ENCODE peak calls at places on chromosomes 6 and 20, in four cellular contexts. One of them, this sample, is unnamed.

GRCh38 chr6:169452869-169453186 is 199.2 kb upstream of the THBS2 start:
- DNase-seq in CD8-positive, alpha-beta T cell: no peak
- DNase-seq in HCT116: no peak
- DNase-seq in keratinocyte: no peak
- DNase-seq in this sample: no peak

GRCh38 chr6:109783245-109783990 is 92.3 kb downstream of the FIG4 start:
- DNase-seq in keratinocyte: no peak
- DNase-seq in HCT116: no peak
- DNase-seq in CD8-positive, alpha-beta T cell: no peak
- DNase-seq in this sample: peak

GRCh38 chr6:138757131-138757530 is 16.4 kb upstream of the CCDC28A start:
- DNase-seq in keratinocyte: peak
- DNase-seq in CD8-positive, alpha-beta T cell: no peak
- DNase-seq in HCT116: no peak
- DNase-seq in this sample: peak

GRCh38 chr6:149138699-149139294 is 178.7 kb upstream of the TAB2 start:
- DNase-seq in HCT116: no peak
- DNase-seq in CD8-positive, alpha-beta T cell: no peak
- DNase-seq in keratinocyte: no peak
- DNase-seq in this sample: no peak

GRCh38 chr6:114997813-114998292 is 655.0 kb upstream of the HS3ST5 start:
- DNase-seq in CD8-positive, alpha-beta T cell: no peak
- DNase-seq in keratinocyte: no peak
- DNase-seq in HCT116: no peak
- DNase-seq in this sample: no peak

GRCh38 chr6:133240511-133241087 is 558 bp upstream of the EYA4 start:
- DNase-seq in keratinocyte: no peak
- DNase-seq in CD8-positive, alpha-beta T cell: no peak
- DNase-seq in HCT116: no peak
- DNase-seq in this sample: peak

GRCh38 chr6:56188429-56188828 is 59.0 kb downstream of the COL21A1 start:
- DNase-seq in HCT116: no peak
- DNase-seq in keratinocyte: no peak
- DNase-seq in CD8-positive, alpha-beta T cell: no peak
- DNase-seq in this sample: no peak

GRCh38 chr20:18524646-18525045 is 16.9 kb downstream of the SEC23B start:
- DNase-seq in keratinocyte: peak
- DNase-seq in CD8-positive, alpha-beta T cell: no peak
- DNase-seq in HCT116: no peak
- DNase-seq in this sample: peak

GRCh38 chr6:136582702-136583471 is 32.7 kb upstream of the MAP7 start:
- DNase-seq in CD8-positive, alpha-beta T cell: no peak
- DNase-seq in HCT116: peak
- DNase-seq in keratinocyte: no peak
- DNase-seq in this sample: peak

GRCh38 chr6:53373638-53374037 is 24.9 kb upstream of the ELOVL5 start:
- DNase-seq in keratinocyte: no peak
- DNase-seq in CD8-positive, alpha-beta T cell: no peak
- DNase-seq in HCT116: no peak
- DNase-seq in this sample: no peak

GRCh38 chr20:10427060-10427692 is 6.8 kb downstream of the MKKS start:
- DNase-seq in HCT116: no peak
- DNase-seq in keratinocyte: no peak
- DNase-seq in CD8-positive, alpha-beta T cell: peak
- DNase-seq in this sample: peak

GRCh38 chr6:3341467-3341866 is 82.7 kb downstream of the PSMG4 start:
- DNase-seq in CD8-positive, alpha-beta T cell: no peak
- DNase-seq in keratinocyte: no peak
- DNase-seq in HCT116: no peak
- DNase-seq in this sample: peak

GRCh38 chr6:53458097-53458866 is 86.6 kb downstream of the GCLC start:
- DNase-seq in keratinocyte: no peak
- DNase-seq in HCT116: no peak
- DNase-seq in CD8-positive, alpha-beta T cell: no peak
- DNase-seq in this sample: no peak

GRCh38 chr6:104414723-104415122 is 445.0 kb downstream of the HACE1 start:
- DNase-seq in HCT116: no peak
- DNase-seq in keratinocyte: no peak
- DNase-seq in CD8-positive, alpha-beta T cell: no peak
- DNase-seq in this sample: no peak

GRCh38 chr6:149508485-149508884 is 23.7 kb upstream of the ZC3H12D start:
- DNase-seq in keratinocyte: no peak
- DNase-seq in CD8-positive, alpha-beta T cell: no peak
- DNase-seq in HCT116: no peak
- DNase-seq in this sample: peak

GRCh38 chr20:23187759-23188158 is 101.6 kb upstream of the CD93 start:
- DNase-seq in CD8-positive, alpha-beta T cell: no peak
- DNase-seq in HCT116: no peak
- DNase-seq in keratinocyte: no peak
- DNase-seq in this sample: no peak

GRCh38 chr6:167789358-167789757 is 37.4 kb upstream of the AFDN start:
- DNase-seq in keratinocyte: no peak
- DNase-seq in HCT116: no peak
- DNase-seq in CD8-positive, alpha-beta T cell: no peak
- DNase-seq in this sample: no peak

GRCh38 chr6:48111143-48111506 is at the start of gene PTCHD4:
- DNase-seq in CD8-positive, alpha-beta T cell: no peak
- DNase-seq in HCT116: peak
- DNase-seq in keratinocyte: peak
- DNase-seq in this sample: peak

GRCh38 chr20:24746351-24746685 is 202.8 kb upstream of the CST7 start:
- DNase-seq in keratinocyte: peak
- DNase-seq in CD8-positive, alpha-beta T cell: no peak
- DNase-seq in HCT116: peak
- DNase-seq in this sample: no peak

GRCh38 chr6:149563203-149563927 is 2.8 kb upstream of the GINM1 start:
- DNase-seq in keratinocyte: no peak
- DNase-seq in CD8-positive, alpha-beta T cell: no peak
- DNase-seq in HCT116: no peak
- DNase-seq in this sample: peak

GRCh38 chr6:148869589-148869988 is 122.8 kb downstream of the UST start:
- DNase-seq in CD8-positive, alpha-beta T cell: no peak
- DNase-seq in keratinocyte: peak
- DNase-seq in HCT116: no peak
- DNase-seq in this sample: peak

GRCh38 chr6:159720708-159721107 is 6.6 kb upstream of the WTAP start:
- DNase-seq in HCT116: peak
- DNase-seq in keratinocyte: no peak
- DNase-seq in CD8-positive, alpha-beta T cell: no peak
- DNase-seq in this sample: peak

GRCh38 chr6:141965016-141965545 is 167.6 kb upstream of the GJE1 start:
- DNase-seq in keratinocyte: no peak
- DNase-seq in HCT116: no peak
- DNase-seq in CD8-positive, alpha-beta T cell: no peak
- DNase-seq in this sample: no peak

GRCh38 chr6:136225496-136225895 is 24.6 kb downstream of the MTFR2 start:
- DNase-seq in HCT116: no peak
- DNase-seq in keratinocyte: no peak
- DNase-seq in CD8-positive, alpha-beta T cell: no peak
- DNase-seq in this sample: peak

GRCh38 chr20:7728373-7728772 is 211.9 kb downstream of the HAO1 start:
- DNase-seq in keratinocyte: no peak
- DNase-seq in HCT116: no peak
- DNase-seq in CD8-positive, alpha-beta T cell: no peak
- DNase-seq in this sample: no peak

GRCh38 chr6:153790881-153791473 is 248.1 kb upstream of the OPRM1 start:
- DNase-seq in keratinocyte: no peak
- DNase-seq in CD8-positive, alpha-beta T cell: no peak
- DNase-seq in HCT116: peak
- DNase-seq in this sample: peak

GRCh38 chr20:3479759-3480615 is 9.2 kb downstream of the ATRN start:
- DNase-seq in CD8-positive, alpha-beta T cell: no peak
- DNase-seq in HCT116: no peak
- DNase-seq in keratinocyte: no peak
- DNase-seq in this sample: no peak

GRCh38 chr6:118810420-118811027 is 83.4 kb upstream of the ASF1A start:
- DNase-seq in CD8-positive, alpha-beta T cell: peak
- DNase-seq in HCT116: no peak
- DNase-seq in keratinocyte: no peak
- DNase-seq in this sample: no peak

GRCh38 chr20:64107736-64108457 is 532 bp upstream of the NPBWR2 start:
- DNase-seq in CD8-positive, alpha-beta T cell: no peak
- DNase-seq in keratinocyte: no peak
- DNase-seq in HCT116: no peak
- DNase-seq in this sample: no peak

GRCh38 chr6:134117409-134117808 is 65.0 kb upstream of the SLC2A12 start:
- DNase-seq in HCT116: no peak
- DNase-seq in CD8-positive, alpha-beta T cell: no peak
- DNase-seq in keratinocyte: no peak
- DNase-seq in this sample: peak

GRCh38 chr6:83221302-83221701 is 28.1 kb downstream of the RWDD2A start:
- DNase-seq in HCT116: no peak
- DNase-seq in keratinocyte: no peak
- DNase-seq in CD8-positive, alpha-beta T cell: no peak
- DNase-seq in this sample: peak

GRCh38 chr20:57130160-57130772 is 136.2 kb downstream of the BMP7 start:
- DNase-seq in HCT116: no peak
- DNase-seq in keratinocyte: no peak
- DNase-seq in CD8-positive, alpha-beta T cell: no peak
- DNase-seq in this sample: peak

GRCh38 chr6:54920628-54921027 is 74.1 kb downstream of the FAM83B start:
- DNase-seq in CD8-positive, alpha-beta T cell: no peak
- DNase-seq in HCT116: no peak
- DNase-seq in keratinocyte: no peak
- DNase-seq in this sample: peak

GRCh38 chr6:156564128-156564806 is 212.9 kb upstream of the ARID1B start:
- DNase-seq in keratinocyte: peak
- DNase-seq in HCT116: peak
- DNase-seq in CD8-positive, alpha-beta T cell: peak
- DNase-seq in this sample: peak

GRCh38 chr6:27321901-27322300 is 9.8 kb upstream of the POM121L2 start:
- DNase-seq in HCT116: no peak
- DNase-seq in keratinocyte: no peak
- DNase-seq in CD8-positive, alpha-beta T cell: no peak
- DNase-seq in this sample: no peak

GRCh38 chr6:100230115-100230975 is 234.4 kb downstream of the SIM1 start:
- DNase-seq in keratinocyte: no peak
- DNase-seq in HCT116: no peak
- DNase-seq in CD8-positive, alpha-beta T cell: no peak
- DNase-seq in this sample: no peak

GRCh38 chr6:51531623-51532022 is 555.8 kb downstream of the PKHD1 start:
- DNase-seq in keratinocyte: no peak
- DNase-seq in CD8-positive, alpha-beta T cell: no peak
- DNase-seq in HCT116: no peak
- DNase-seq in this sample: no peak
- TF ChIP-seq CTCF in keratinocyte: no peak
- TF ChIP-seq CTCF in CD8-positive, alpha-beta T cell: no peak
- TF ChIP-seq CTCF in HCT116: no peak
- TF ChIP-seq CTCF in this sample: no peak

DNA sequence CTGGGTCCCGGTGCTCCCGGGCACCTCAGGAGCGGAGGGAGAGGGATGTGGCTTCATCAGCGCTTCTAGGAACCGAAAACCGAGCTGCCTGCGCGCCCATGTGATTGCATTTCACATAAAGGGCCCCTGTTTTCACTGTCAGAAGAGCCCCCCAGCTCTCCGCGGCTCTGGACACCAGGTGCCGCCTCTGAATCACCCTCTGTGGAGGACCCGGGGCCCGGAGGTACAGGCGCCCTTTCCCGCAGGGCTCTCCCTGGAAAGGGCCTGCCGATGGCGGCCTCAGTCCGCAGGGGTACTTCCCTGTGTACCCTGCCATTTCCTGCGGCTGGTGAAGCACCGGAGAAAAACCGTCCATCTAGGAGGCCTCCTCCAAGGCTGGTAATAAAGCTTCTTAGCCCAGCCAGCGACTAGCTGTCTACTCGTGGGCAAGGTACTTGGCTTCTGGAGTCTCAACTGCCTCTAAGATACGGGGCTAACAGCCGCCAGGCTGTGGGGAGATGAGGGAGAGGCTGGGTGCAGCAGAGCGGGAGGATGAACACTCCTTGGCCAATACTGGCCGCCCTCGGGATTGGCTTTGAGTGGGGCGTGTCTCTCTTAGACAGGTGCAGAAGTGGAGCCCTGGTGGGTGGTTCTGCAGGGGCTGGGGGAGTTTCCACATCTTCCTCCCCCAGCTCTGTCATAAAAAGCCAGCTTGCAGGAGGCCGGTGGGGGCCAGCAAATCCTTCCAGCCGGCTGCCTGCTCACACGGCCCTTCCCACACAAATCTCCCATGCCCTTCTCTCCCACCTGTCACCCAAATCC is 1.6 kb downstream of the PPP1R16B start:
- DNase-seq in CD8-positive, alpha-beta T cell: peak
- DNase-seq in HCT116: no peak
- DNase-seq in keratinocyte: no peak
- DNase-seq in this sample: no peak
- H3K4me3 ChIP-seq in CD8-positive, alpha-beta T cell: peak
- H3K4me3 ChIP-seq in HCT116: no peak
- H3K4me3 ChIP-seq in keratinocyte: no peak
- H3K4me3 ChIP-seq in this sample: no peak

DNA sequence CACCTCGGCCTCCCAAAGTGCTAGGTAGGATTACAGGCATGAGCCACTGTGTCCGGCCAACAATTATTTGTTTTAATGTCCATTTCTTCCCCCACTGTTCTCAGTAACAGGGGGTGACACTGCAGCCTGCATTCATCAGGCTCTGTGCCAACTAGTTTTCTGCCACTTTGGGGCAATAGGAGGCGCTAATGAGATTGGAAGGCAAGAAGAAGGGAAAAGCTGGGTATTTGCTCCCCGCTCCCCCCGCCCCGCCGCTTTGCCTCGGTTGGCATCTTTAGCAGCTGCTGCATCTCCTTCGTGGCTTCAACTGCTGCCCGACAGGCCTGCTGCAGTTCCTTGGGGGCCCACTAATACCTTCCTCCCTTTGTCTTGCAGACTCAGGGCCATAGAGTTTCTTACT is 35.0 kb upstream of the MDGA1 start:
- DNase-seq in HCT116: no peak
- DNase-seq in CD8-positive, alpha-beta T cell: no peak
- DNase-seq in keratinocyte: no peak
- DNase-seq in this sample: no peak
- TF ChIP-seq CTCF in HCT116: no peak
- TF ChIP-seq CTCF in CD8-positive, alpha-beta T cell: no peak
- TF ChIP-seq CTCF in keratinocyte: no peak
- TF ChIP-seq CTCF in this sample: peak

GRCh38 chr6:7996538-7997225 is 67.5 kb downstream of the BLOC1S5 start:
- DNase-seq in HCT116: no peak
- DNase-seq in CD8-positive, alpha-beta T cell: no peak
- DNase-seq in keratinocyte: no peak
- DNase-seq in this sample: peak
- H3K4me3 ChIP-seq in HCT116: no peak
- H3K4me3 ChIP-seq in CD8-positive, alpha-beta T cell: no peak
- H3K4me3 ChIP-seq in keratinocyte: no peak
- H3K4me3 ChIP-seq in this sample: no peak

This sample was measured in choroid plexus epithelial cell.